ENCODE peak calls at places on chromosomes 4 and X, in six cellular contexts. E is PC-3; T is NCI-H1048; H is coronary artery; M is stimulated activated CD8-positive, alpha-beta memory T cell treated with anti-CD3 and anti-CD28 coated beads, Interleukin-7, amount 100 ng/mL, for 24 hours; X is H4. Q is an unnamed sample.
A peak's percentile ranks its signal among the peaks of the same experiment; 100 is the strongest.

GRCh38 chr4:8770518-8771257 is 101.0 kb downstream of the HMX1 start:
- DNase-seq in M (no peak), E (no peak), X (no peak), H (no peak), T (no peak), Q (no peak)

GRCh38 chr4:55437823-55438222 is 42.1 kb downstream of the TMEM165 start:
- DNase-seq in X (no peak), H (no peak), E (no peak), M (no peak), T (no peak), Q (no peak)

GRCh38 chr4:185276036-185276435 is 66.6 kb downstream of the SNX25 start:
- DNase-seq in E (peak; percentile 58), M (no peak), X (no peak), T (no peak), H (no peak), Q (no peak)

GRCh38 chrX:102720237-102721168 is at the start of gene GPRASP3:
- DNase-seq in H (no peak), X (peak; percentile 50), M (peak; percentile 50), T (no peak), E (no peak), Q (no peak)

GRCh38 chrX:150643271-150643670 is 49.9 kb upstream of the MTMR1 start:
- DNase-seq in H (no peak), T (no peak), M (no peak), E (peak; percentile 42), X (no peak), Q (peak; percentile 6)

GRCh38 chr4:33470805-33471204 is 2750.6 kb downstream of the PCDH7 start:
- DNase-seq in E (no peak), T (no peak), H (no peak), M (no peak), X (no peak), Q (no peak)

GRCh38 chr4:76208005-76208765 is 5.4 kb downstream of the SCARB2 start:
- DNase-seq in T (no peak), X (peak; percentile 83), H (peak; percentile 86), E (peak; percentile 72), M (no peak), Q (peak; percentile 91)

GRCh38 chr4:25865586-25865985 is 2.8 kb upstream of the SEL1L3 start:
- DNase-seq in T (no peak), E (peak; percentile 77), X (peak; percentile 71), H (no peak), M (no peak), Q (peak; percentile 72)

GRCh38 chr4:19623866-19624265 is 627.8 kb upstream of the SLIT2 start:
- DNase-seq in M (no peak), T (no peak), X (no peak), E (no peak), H (no peak), Q (no peak)

GRCh38 chr4:3013839-3014350 is 50.5 kb downstream of the GRK4 start:
- DNase-seq in M (no peak), X (no peak), T (no peak), H (no peak), E (no peak), Q (no peak)

GRCh38 chr4:27278615-27279014 is 418.0 kb downstream of the STIM2 start:
- DNase-seq in X (no peak), E (peak; percentile 48), T (no peak), H (no peak), M (no peak), Q (peak; percentile 79)

GRCh38 chr4:184801781-184802180 is 24.0 kb downstream of the ACSL1 start:
- DNase-seq in X (no peak), T (no peak), M (no peak), H (no peak), E (peak; percentile 45), Q (no peak)

GRCh38 chr4:159768011-159768410 is 665.1 kb downstream of the RAPGEF2 start:
- DNase-seq in H (no peak), E (no peak), T (no peak), M (no peak), X (no peak), Q (no peak)

Q was measured in DMS53.